ENCODE peak calls at places on chromosomes 12 and 14, in four cellular contexts. O, M, A and E are unnamed samples.

GRCh38 chr14:64725360-64725815 is 21.2 kb downstream of the PLEKHG3 start:
- DNase-seq in O (no peak), M (no peak), A (no peak), E (no peak)

GRCh38 chr14:59273737-59274136 is 85.3 kb downstream of the DAAM1 start:
- DNase-seq in O (no peak), M (no peak), A (no peak), E (no peak)

GRCh38 chr12:131153016-131153415 is 199.3 kb downstream of the ADGRD1 start:
- DNase-seq in O (no peak), M (no peak), A (no peak), E (no peak)

GRCh38 chr14:104875811-104876210 is 10.7 kb downstream of the CEP170B start:
- DNase-seq in O (no peak), M (no peak), A (no peak), E (no peak)

GRCh38 chr12:58803893-58804292 is 116.4 kb downstream of the LRIG3 start:
- DNase-seq in O (peak), M (no peak), A (peak), E (no peak)

GRCh38 chr12:178715-179109 is 35.2 kb downstream of the SLC6A12 start:
- DNase-seq in O (no peak), M (no peak), A (no peak), E (no peak)

GRCh38 chr12:89351489-89352241 is 636 bp downstream of the DUSP6 start:
- DNase-seq in O (peak), M (no peak), A (peak), E (peak)

GRCh38 chr14:105348169-105348944 is 33.8 kb downstream of the PACS2 start:
- DNase-seq in O (no peak), M (no peak), A (no peak), E (no peak)

GRCh38 chr12:30719060-30719459 is 23.4 kb upstream of the IPO8 start:
- DNase-seq in O (no peak), M (no peak), A (no peak), E (no peak)

GRCh38 chr12:54071942-54072341 is 18.3 kb downstream of the HOXC4 start:
- DNase-seq in O (no peak), M (no peak), A (no peak), E (no peak)